ENCODE peak calls at places on chromosomes 5 and 9, in nine cellular contexts. K is BJ; L is DMS79 treated with DMSO at 0.1 percent for 48 hours; X is NCI-H2081; A is CD4-positive, CD25-positive, alpha-beta regulatory T cell; S is ELR; U is ascending aorta; V is HFF-Myc; F is posterior vena cava. I is an unnamed sample.

GRCh38 chr5:158869092-158869491 is 230.6 kb downstream of the EBF1 start:
- DNase-seq in V (no peak), L (peak), S (no peak), A (no peak), U (no peak), F (no peak), K (no peak), X (no peak), I (no peak)

GRCh38 chr5:95963650-95964410 is 2.2 kb upstream of the ELL2 start:
- DNase-seq in S (peak), K (no peak), U (no peak), A (no peak), L (no peak), V (no peak), X (no peak), F (no peak), I (no peak)

GRCh38 chr5:76692274-76692540 is 23.7 kb upstream of the F2R start:
- DNase-seq in S (no peak), V (no peak), L (no peak), F (no peak), U (no peak), A (no peak), X (no peak), K (no peak), I (no peak)

GRCh38 chr9:7452378-7452777 is 347.2 kb downstream of the DMAC1 start:
- DNase-seq in S (peak), V (peak), A (no peak), L (no peak), X (no peak), F (no peak), U (no peak), K (peak), I (peak)

GRCh38 chr9:278651-279050 is 64.0 kb downstream of the DOCK8 start:
- DNase-seq in X (no peak), S (no peak), V (no peak), L (no peak), K (no peak), F (no peak), U (no peak), A (peak), I (no peak)

GRCh38 chr5:172839669-172840068 is 5.6 kb downstream of the ERGIC1 start:
- DNase-seq in L (no peak), K (no peak), X (no peak), A (no peak), V (no peak), U (no peak), F (no peak), S (no peak), I (no peak)

GRCh38 chr5:7926296-7926695 is 57.3 kb downstream of the MTRR start:
- DNase-seq in U (no peak), X (no peak), V (peak), L (no peak), A (no peak), S (peak), K (peak), F (no peak), I (peak)

GRCh38 chr5:3077684-3078083 is 326.2 kb upstream of the IRX2 start:
- DNase-seq in U (no peak), L (no peak), X (no peak), K (no peak), F (no peak), S (no peak), V (no peak), A (no peak), I (no peak)

GRCh38 chr9:113355197-113355596 is 5.9 kb downstream of the BSPRY start:
- DNase-seq in K (no peak), X (no peak), L (no peak), U (no peak), A (no peak), S (peak), V (no peak), F (no peak), I (no peak)

GRCh38 chr5:67416986-67417385 is 220.4 kb upstream of the CD180 start:
- DNase-seq in L (no peak), K (no peak), V (no peak), U (no peak), X (no peak), A (no peak), F (no peak), S (no peak), I (no peak)

GRCh38 chr9:91408475-91408874 is 15.2 kb downstream of the NFIL3 start:
- DNase-seq in X (no peak), S (peak), L (no peak), A (no peak), K (no peak), F (no peak), U (no peak), V (no peak), I (no peak)

GRCh38 chr5:75368391-75368790 is 31.4 kb downstream of the HMGCR start:
- DNase-seq in K (no peak), U (no peak), F (no peak), S (peak), A (no peak), X (no peak), L (no peak), V (peak), I (no peak)

GRCh38 chr9:106920701-106921283 is 57.8 kb downstream of the ZNF462 start:
- DNase-seq in K (no peak), S (no peak), L (peak), X (no peak), V (no peak), U (no peak), A (no peak), F (no peak), I (no peak)

GRCh38 chr9:69900406-69900805 is 79.8 kb downstream of the CFAP95 start:
- DNase-seq in F (no peak), X (no peak), L (no peak), A (no peak), S (peak), K (no peak), V (no peak), U (no peak), I (no peak)

GRCh38 chr9:129840024-129840423 is 4.8 kb downstream of the USP20 start:
- DNase-seq in U (no peak), K (no peak), L (peak), S (no peak), X (peak), F (no peak), V (no peak), A (no peak), I (no peak)

GRCh38 chr9:130616451-130616850 is 37.1 kb downstream of the FUBP3 start:
- DNase-seq in X (no peak), K (no peak), F (no peak), S (no peak), A (no peak), V (no peak), U (no peak), L (no peak), I (no peak)

GRCh38 chr5:52831776-52832511 is 44.2 kb downstream of the ITGA1 start:
- DNase-seq in K (no peak), X (no peak), S (no peak), A (no peak), F (no peak), L (no peak), U (no peak), V (no peak), I (no peak)

GRCh38 chr5:59189482-59189881 is 606.6 kb downstream of the RAB3C start:
- DNase-seq in L (no peak), X (no peak), S (no peak), K (no peak), A (no peak), F (no peak), U (no peak), V (no peak), I (no peak)

GRCh38 chr5:67093259-67093658 is 103.3 kb downstream of the CD180 start:
- DNase-seq in U (no peak), X (no peak), L (no peak), A (no peak), S (no peak), K (no peak), F (no peak), V (no peak), I (no peak)

GRCh38 chr9:35776018-35776417 is 15.4 kb upstream of the NPR2 start:
- DNase-seq in U (no peak), F (no peak), S (no peak), V (no peak), K (no peak), L (peak), A (no peak), X (peak), I (no peak)

GRCh38 chr9:132826576-132827365 is 51.3 kb downstream of the AK8 start:
- DNase-seq in U (no peak), K (no peak), X (no peak), A (no peak), L (no peak), S (no peak), F (no peak), V (no peak), I (no peak)

GRCh38 chr9:96523429-96523828 is 73.5 kb downstream of the HABP4 start:
- DNase-seq in L (no peak), U (peak), F (peak), A (no peak), K (no peak), V (no peak), S (no peak), X (no peak), I (no peak)

GRCh38 chr9:83966209-83966582 is 13.8 kb downstream of the HNRNPK start:
- DNase-seq in A (no peak), L (no peak), V (no peak), X (no peak), F (no peak), U (no peak), S (no peak), K (no peak), I (no peak)

GRCh38 chr5:117743337-117743736 is 1168.7 kb upstream of the SEMA6A start:
- DNase-seq in V (no peak), U (no peak), K (no peak), X (no peak), L (no peak), A (no peak), S (no peak), F (no peak), I (no peak)

GRCh38 chr9:130741831-130742449 is 48.4 kb downstream of the EXOSC2 start:
- DNase-seq in X (no peak), A (no peak), F (no peak), K (peak), U (no peak), L (no peak), V (peak), S (peak), I (peak)

GRCh38 chr5:107248065-107248695 is 422.6 kb downstream of the EFNA5 start:
- DNase-seq in F (no peak), V (peak), U (no peak), X (peak), A (no peak), S (peak), K (no peak), L (no peak), I (no peak)

GRCh38 chr5:20245432-20245974 is 257.5 kb upstream of the CDH18 start:
- DNase-seq in F (no peak), K (no peak), L (no peak), A (no peak), X (no peak), S (no peak), U (no peak), V (no peak), I (no peak)

GRCh38 chr9:111131219-111131618 is 92.9 kb upstream of the LPAR1 start:
- DNase-seq in A (no peak), L (no peak), V (no peak), X (no peak), U (no peak), F (no peak), S (no peak), K (no peak), I (no peak)

GRCh38 chr5:179893958-179894895 is 13.5 kb downstream of the TBC1D9B start:
- DNase-seq in X (no peak), U (no peak), F (peak), L (no peak), S (no peak), K (no peak), V (no peak), A (no peak), I (no peak)

GRCh38 chr5:10631597-10631996 is 67.7 kb downstream of the ANKRD33B start:
- DNase-seq in V (no peak), S (no peak), K (no peak), L (no peak), F (peak), U (no peak), A (no peak), X (no peak), I (no peak)

GRCh38 chr5:112551437-112552018 is 132.5 kb upstream of the EPB41L4A start:
- DNase-seq in V (peak), U (no peak), A (peak), F (no peak), S (peak), X (peak), L (peak), K (peak), I (no peak)

GRCh38 chr9:87500491-87500890 is 2.8 kb downstream of the DAPK1 start:
- DNase-seq in F (no peak), X (no peak), U (no peak), K (no peak), L (no peak), V (no peak), A (no peak), S (no peak), I (no peak)

GRCh38 chr5:146789712-146790660 is 88.6 kb downstream of the PPP2R2B start:
- DNase-seq in A (no peak), F (no peak), U (no peak), V (no peak), L (no peak), X (no peak), S (no peak), K (no peak), I (no peak)

GRCh38 chr9:81032030-81032572 is 657.2 kb downstream of the TLE1 start:
- DNase-seq in S (peak), A (no peak), K (peak), F (peak), L (peak), X (no peak), U (peak), V (no peak), I (peak)

GRCh38 chr5:93995126-93995621 is 253.8 kb upstream of the POU5F2 start:
- DNase-seq in A (no peak), F (no peak), L (no peak), U (no peak), S (peak), K (peak), V (peak), X (no peak), I (peak)

GRCh38 chr9:447230-448025 is 232.8 kb downstream of the DOCK8 start:
- DNase-seq in K (peak), U (no peak), A (peak), S (peak), F (no peak), L (no peak), V (peak), X (no peak), I (no peak)